ENCODE peak calls at places on chromosomes 7 and 10, in six cellular contexts. One of them, this sample, is unnamed.

GRCh38 chr10:101397140-101397539 is 43.2 kb downstream of the BTRC start:
- DNase-seq in PC-3: no peak
- DNase-seq in H9: no peak
- DNase-seq in IMR-90: peak; percentile 76
- DNase-seq in fibroblast of lung: peak; percentile 42
- DNase-seq in HCT116: peak; percentile 6
- DNase-seq in this sample: peak; percentile 22

GRCh38 chr7:115802415-115802814 is 228.1 kb downstream of the TFEC start:
- DNase-seq in PC-3: no peak
- DNase-seq in H9: no peak
- DNase-seq in IMR-90: no peak
- DNase-seq in fibroblast of lung: no peak
- DNase-seq in HCT116: no peak
- DNase-seq in this sample: no peak

GRCh38 chr10:80168111-80168511 is 35.6 kb downstream of the PLAC9 start:
- DNase-seq in PC-3: no peak
- DNase-seq in H9: no peak
- DNase-seq in IMR-90: no peak
- DNase-seq in fibroblast of lung: no peak
- DNase-seq in HCT116: no peak
- DNase-seq in this sample: no peak

GRCh38 chr10:128927821-128928220 is 539.2 kb upstream of the MGMT start:
- DNase-seq in PC-3: no peak
- DNase-seq in H9: no peak
- DNase-seq in IMR-90: no peak
- DNase-seq in fibroblast of lung: no peak
- DNase-seq in HCT116: no peak
- DNase-seq in this sample: no peak

GRCh38 chr7:8260871-8261707 is 878 bp downstream of the ICA1 start:
- DNase-seq in PC-3: peak; percentile 74
- DNase-seq in H9: no peak
- DNase-seq in IMR-90: no peak
- DNase-seq in fibroblast of lung: peak; percentile 4
- DNase-seq in HCT116: no peak
- DNase-seq in this sample: peak; percentile 19

GRCh38 chr7:71325151-71325550 is 193.2 kb downstream of the GALNT17 start:
- DNase-seq in PC-3: no peak
- DNase-seq in H9: peak; percentile 46
- DNase-seq in IMR-90: no peak
- DNase-seq in fibroblast of lung: no peak
- DNase-seq in HCT116: no peak
- DNase-seq in this sample: no peak

GRCh38 chr7:149783386-149784250 is 10.2 kb upstream of the ZNF467 start:
- DNase-seq in PC-3: no peak
- DNase-seq in H9: no peak
- DNase-seq in IMR-90: no peak
- DNase-seq in fibroblast of lung: no peak
- DNase-seq in HCT116: no peak
- DNase-seq in this sample: no peak

GRCh38 chr7:142459557-142459963 is 201.7 kb upstream of the PRSS58 start:
- DNase-seq in PC-3: peak; percentile 73
- DNase-seq in H9: peak; percentile 51
- DNase-seq in IMR-90: peak; percentile 90
- DNase-seq in fibroblast of lung: peak; percentile 77
- DNase-seq in HCT116: peak; percentile 41
- DNase-seq in this sample: peak; percentile 67

GRCh38 chr7:3942778-3943177 is 641.7 kb downstream of the SDK1 start:
- DNase-seq in PC-3: no peak
- DNase-seq in H9: no peak
- DNase-seq in IMR-90: no peak
- DNase-seq in fibroblast of lung: peak; percentile 7
- DNase-seq in HCT116: no peak
- DNase-seq in this sample: no peak

GRCh38 chr7:101216001-101216859 is 1.2 kb downstream of the PLOD3 start:
- DNase-seq in PC-3: peak; percentile 11
- DNase-seq in H9: no peak
- DNase-seq in IMR-90: peak; percentile 14
- DNase-seq in fibroblast of lung: no peak
- DNase-seq in HCT116: no peak
- DNase-seq in this sample: no peak

GRCh38 chr7:55593515-55594318 is 21.4 kb upstream of the VOPP1 start:
- DNase-seq in PC-3: peak; percentile 79
- DNase-seq in H9: peak; percentile 83
- DNase-seq in IMR-90: peak; percentile 77
- DNase-seq in fibroblast of lung: peak; percentile 31
- DNase-seq in HCT116: peak; percentile 54
- DNase-seq in this sample: peak; percentile 51

GRCh38 chr10:127990846-127991542 is 84.1 kb downstream of the PTPRE start:
- DNase-seq in PC-3: peak; percentile 53
- DNase-seq in H9: no peak
- DNase-seq in IMR-90: peak; percentile 76
- DNase-seq in fibroblast of lung: peak; percentile 98
- DNase-seq in HCT116: peak; percentile 65
- DNase-seq in this sample: peak; percentile 91

GRCh38 chr10:37125191-37125732 is at the start of gene ANKRD30A:
- DNase-seq in PC-3: no peak
- DNase-seq in H9: no peak
- DNase-seq in IMR-90: no peak
- DNase-seq in fibroblast of lung: no peak
- DNase-seq in HCT116: no peak
- DNase-seq in this sample: no peak

GRCh38 chr10:12844796-12845524 is 156.6 kb downstream of the CCDC3 start:
- DNase-seq in PC-3: peak; percentile 71
- DNase-seq in H9: no peak
- DNase-seq in IMR-90: peak; percentile 91
- DNase-seq in fibroblast of lung: peak; percentile 92
- DNase-seq in HCT116: peak; percentile 8
- DNase-seq in this sample: peak; percentile 51

GRCh38 chr7:46162582-46162981 is 241.5 kb upstream of the IGFBP3 start:
- DNase-seq in PC-3: no peak
- DNase-seq in H9: no peak
- DNase-seq in IMR-90: peak; percentile 62
- DNase-seq in fibroblast of lung: peak; percentile 81
- DNase-seq in HCT116: no peak
- DNase-seq in this sample: peak; percentile 66

GRCh38 chr10:132389631-132390454 is 7.2 kb upstream of the PWWP2B start:
- DNase-seq in PC-3: no peak
- DNase-seq in H9: peak; percentile 77
- DNase-seq in IMR-90: no peak
- DNase-seq in fibroblast of lung: no peak
- DNase-seq in HCT116: no peak
- DNase-seq in this sample: no peak

GRCh38 chr10:43284341-43284910 is 17.6 kb upstream of the RASGEF1A start:
- DNase-seq in PC-3: peak; percentile 66
- DNase-seq in H9: peak; percentile 75
- DNase-seq in IMR-90: no peak
- DNase-seq in fibroblast of lung: no peak
- DNase-seq in HCT116: no peak
- DNase-seq in this sample: peak; percentile 37

GRCh38 chr10:119737039-119737663 is 11.3 kb downstream of the INPP5F start:
- DNase-seq in PC-3: no peak
- DNase-seq in H9: no peak
- DNase-seq in IMR-90: no peak
- DNase-seq in fibroblast of lung: no peak
- DNase-seq in HCT116: no peak
- DNase-seq in this sample: no peak

GRCh38 chr10:61963669-61964058 is 62.2 kb downstream of the ARID5B start:
- DNase-seq in PC-3: no peak
- DNase-seq in H9: no peak
- DNase-seq in IMR-90: no peak
- DNase-seq in fibroblast of lung: no peak
- DNase-seq in HCT116: no peak
- DNase-seq in this sample: no peak

DNA sequence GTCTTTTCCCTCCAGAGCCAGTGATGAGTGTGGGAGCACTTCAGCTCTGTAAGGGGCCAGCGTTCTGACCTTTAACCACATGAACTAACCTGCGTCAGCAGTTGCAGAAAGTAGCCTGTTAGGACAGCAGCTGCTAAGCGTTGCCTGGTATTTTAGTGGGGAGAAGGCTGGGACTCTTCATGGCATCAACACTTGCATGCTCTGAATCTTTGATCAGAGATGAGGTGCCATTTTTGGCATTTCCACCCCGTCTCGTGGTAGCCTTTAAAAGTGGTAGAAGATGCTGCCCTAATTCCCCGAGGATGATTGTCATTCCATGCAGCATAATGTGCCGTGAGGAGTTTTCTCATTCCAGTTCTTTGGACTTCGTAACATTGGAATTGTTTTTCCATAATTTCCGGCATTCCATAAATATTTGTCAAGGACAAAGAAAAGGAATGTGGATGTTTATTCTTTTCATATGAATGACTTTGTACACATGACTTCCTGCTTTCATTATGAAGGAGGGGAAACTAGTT is 92.2 kb downstream of the AVL9 start:
- DNase-seq in PC-3: peak; percentile 25
- DNase-seq in H9: no peak
- DNase-seq in IMR-90: peak; percentile 89
- DNase-seq in fibroblast of lung: peak; percentile 87
- DNase-seq in HCT116: no peak
- DNase-seq in this sample: no peak
- H3K9ac ChIP-seq in PC-3: no peak overlapping the region
- H3K9ac ChIP-seq in H9: no peak overlapping the region
- H3K9ac ChIP-seq in IMR-90: no peak overlapping the region
- H3K9ac ChIP-seq in fibroblast of lung: no peak overlapping the region
- H3K9ac ChIP-seq in HCT116: no peak overlapping the region
- H3K9ac ChIP-seq in this sample: no peak overlapping the region

GRCh38 chr7:105654095-105654686 is 72.9 kb upstream of the EFCAB10 start:
- DNase-seq in PC-3: no peak
- DNase-seq in H9: no peak
- DNase-seq in IMR-90: no peak
- DNase-seq in fibroblast of lung: no peak
- DNase-seq in HCT116: no peak
- DNase-seq in this sample: no peak

GRCh38 chr7:105652359-105652993 is 71.2 kb upstream of the EFCAB10 start:
- DNase-seq in PC-3: peak; percentile 92
- DNase-seq in H9: peak; percentile 91
- DNase-seq in IMR-90: peak; percentile 71
- DNase-seq in fibroblast of lung: peak; percentile 50
- DNase-seq in HCT116: peak; percentile 26
- DNase-seq in this sample: peak; percentile 43

GRCh38 chr7:105651798-105652197 is 70.5 kb upstream of the EFCAB10 start:
- DNase-seq in PC-3: no peak
- DNase-seq in H9: no peak
- DNase-seq in IMR-90: no peak
- DNase-seq in fibroblast of lung: no peak
- DNase-seq in HCT116: no peak
- DNase-seq in this sample: no peak

GRCh38 chr7:105654994-105655900 is 74.0 kb upstream of the EFCAB10 start:
- DNase-seq in PC-3: peak; percentile 44
- DNase-seq in H9: peak; percentile 86
- DNase-seq in IMR-90: peak; percentile 67
- DNase-seq in fibroblast of lung: peak; percentile 57
- DNase-seq in HCT116: no peak
- DNase-seq in this sample: peak; percentile 24

DNA sequence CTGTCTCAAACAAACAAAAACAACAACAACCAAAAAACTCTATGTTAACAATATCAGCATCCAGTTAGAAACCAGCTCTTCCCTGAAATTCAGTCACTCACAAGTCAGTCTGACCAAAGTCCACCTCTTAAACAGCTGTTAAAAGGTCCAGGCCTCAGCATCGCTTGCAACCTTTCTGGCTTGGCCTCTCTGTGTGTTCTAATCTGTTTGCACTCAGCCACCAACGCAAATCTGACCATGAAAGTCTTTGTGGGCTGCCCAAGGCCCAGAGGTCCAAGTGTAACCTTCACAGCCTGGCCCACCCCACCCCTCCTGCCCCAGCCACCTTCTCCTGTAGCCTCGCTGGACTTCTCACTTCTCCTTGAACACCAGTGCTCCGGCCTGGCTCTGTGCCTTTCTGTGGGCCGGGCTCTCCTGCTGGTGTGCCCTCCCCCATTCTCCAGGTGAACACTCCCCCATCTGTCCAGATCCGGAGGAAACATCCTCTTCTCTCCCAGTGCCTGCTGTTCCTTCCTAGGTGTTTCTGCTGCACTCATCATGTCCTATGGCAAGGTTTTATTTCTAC is 72.2 kb upstream of the EFCAB10 start:
- DNase-seq in PC-3: no peak
- DNase-seq in H9: no peak
- DNase-seq in IMR-90: no peak
- DNase-seq in fibroblast of lung: no peak
- DNase-seq in HCT116: no peak
- DNase-seq in this sample: no peak
- H4K20me1 ChIP-seq in PC-3: no peaks in the 10 kb centered on the region
- H4K20me1 ChIP-seq in H9: no peaks in the 10 kb centered on the region
- H4K20me1 ChIP-seq in IMR-90: peaks cover 13% of the 10 kb centered on the region
- H4K20me1 ChIP-seq in fibroblast of lung: no peaks in the 10 kb centered on the region
- H4K20me1 ChIP-seq in HCT116: no peaks in the 10 kb centered on the region
- H4K20me1 ChIP-seq in this sample: no peaks in the 10 kb centered on the region

DNA sequence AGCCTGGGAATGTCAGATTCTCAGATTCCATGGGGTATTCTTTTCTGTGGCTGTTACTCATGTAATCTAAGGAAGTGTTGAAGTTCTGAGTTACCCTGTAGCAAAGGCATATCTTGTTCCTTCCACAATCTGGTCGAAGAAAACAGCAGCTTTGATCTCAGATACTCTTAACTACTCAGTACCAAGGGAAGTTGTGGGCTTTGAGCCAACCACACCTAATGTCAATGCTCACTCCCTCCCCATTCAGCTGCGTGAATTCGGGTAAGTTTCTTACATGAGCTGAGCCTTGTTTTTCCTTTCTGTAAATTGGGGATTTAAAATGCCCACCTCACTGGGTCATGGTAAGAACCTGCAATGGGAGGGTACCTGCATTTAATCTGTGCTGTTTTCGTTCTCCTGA is 52.5 kb downstream of the PTPRN2 start:
- DNase-seq in PC-3: no peak
- DNase-seq in H9: no peak
- DNase-seq in IMR-90: no peak
- DNase-seq in fibroblast of lung: no peak
- DNase-seq in HCT116: no peak
- DNase-seq in this sample: no peak
- H3K9me3 ChIP-seq in PC-3: no peaks in the 10 kb centered on the region
- H3K9me3 ChIP-seq in H9: no peaks in the 10 kb centered on the region
- H3K9me3 ChIP-seq in IMR-90: peaks cover 58% of the 10 kb centered on the region
- H3K9me3 ChIP-seq in fibroblast of lung: no peaks in the 10 kb centered on the region
- H3K9me3 ChIP-seq in HCT116: no peaks in the 10 kb centered on the region
- H3K9me3 ChIP-seq in this sample: peaks cover 23% of the 10 kb centered on the region

GRCh38 chr7:43038229-43038628 is 74.2 kb upstream of the HECW1 start:
- DNase-seq in PC-3: peak; percentile 15
- DNase-seq in H9: no peak
- DNase-seq in IMR-90: peak; percentile 73
- DNase-seq in fibroblast of lung: peak; percentile 92
- DNase-seq in HCT116: no peak
- DNase-seq in this sample: peak; percentile 29

GRCh38 chr7:43040461-43040860 is 72.0 kb upstream of the HECW1 start:
- DNase-seq in PC-3: no peak
- DNase-seq in H9: no peak
- DNase-seq in IMR-90: no peak
- DNase-seq in fibroblast of lung: no peak
- DNase-seq in HCT116: no peak
- DNase-seq in this sample: no peak

GRCh38 chr7:43039346-43039745 is 73.1 kb upstream of the HECW1 start:
- DNase-seq in PC-3: no peak
- DNase-seq in H9: peak; percentile 69
- DNase-seq in IMR-90: no peak
- DNase-seq in fibroblast of lung: no peak
- DNase-seq in HCT116: no peak
- DNase-seq in this sample: no peak

GRCh38 chr7:43034535-43035002 is 77.9 kb upstream of the HECW1 start:
- DNase-seq in PC-3: no peak
- DNase-seq in H9: no peak
- DNase-seq in IMR-90: no peak
- DNase-seq in fibroblast of lung: no peak
- DNase-seq in HCT116: no peak
- DNase-seq in this sample: no peak

GRCh38 chr7:43037531-43037930 is 74.9 kb upstream of the HECW1 start:
- DNase-seq in PC-3: no peak
- DNase-seq in H9: no peak
- DNase-seq in IMR-90: no peak
- DNase-seq in fibroblast of lung: peak; percentile 6
- DNase-seq in HCT116: no peak
- DNase-seq in this sample: no peak
- H3K9ac ChIP-seq in PC-3: no peak overlapping the region
- H3K9ac ChIP-seq in H9: no peak overlapping the region
- H3K9ac ChIP-seq in IMR-90: no peak overlapping the region
- H3K9ac ChIP-seq in fibroblast of lung: no peak overlapping the region
- H3K9ac ChIP-seq in HCT116: no peak overlapping the region
- H3K9ac ChIP-seq in this sample: no peak overlapping the region